ENCODE peak calls at places on chromosomes 3 and 15, in four cellular contexts. K is HepG2, B is K562, Q is GM12878. V is an unnamed sample.

GRCh38 chr3:104547040-104547439 is 819.7 kb upstream of the ALCAM start:
- DNase-seq in K (no peak), B (no peak), Q (no peak), V (no peak)

GRCh38 chr3:124491098-124491497 is 239.2 kb upstream of the UMPS start:
- DNase-seq in K (no peak), B (no peak), Q (no peak), V (no peak)

GRCh38 chr3:60949146-60949545 is 302.1 kb downstream of the FHIT start:
- DNase-seq in K (no peak), B (no peak), Q (no peak), V (no peak)

GRCh38 chr15:64305261-64305660 is 50.7 kb downstream of the CSNK1G1 start:
- DNase-seq in K (no peak), B (no peak), Q (no peak), V (no peak)

GRCh38 chr15:36598529-36599177 is 19.2 kb downstream of the CDIN1 start:
- DNase-seq in K (no peak), B (no peak), Q (no peak), V (no peak)

GRCh38 chr3:185103359-185104127 is 49.3 kb downstream of the C3orf70 start:
- DNase-seq in K (peak; percentile 97), B (no peak), Q (no peak), V (no peak)

GRCh38 chr15:68582236-68582635 is 3.4 kb downstream of the CORO2B start:
- DNase-seq in K (no peak), B (no peak), Q (no peak), V (no peak)

GRCh38 chr3:165753560-165753959 is 83.7 kb downstream of the BCHE start:
- DNase-seq in K (no peak), B (no peak), Q (no peak), V (no peak)

GRCh38 chr3:53155763-53156162 is 5.2 kb upstream of the PRKCD start:
- DNase-seq in K (no peak), B (no peak), Q (no peak), V (no peak)

GRCh38 chr15:90807687-90808086 is 60.7 kb upstream of the FURIN start:
- DNase-seq in K (no peak), B (no peak), Q (no peak), V (no peak)

GRCh38 chr15:58568157-58568571 is 136.4 kb downstream of the LIPC start:
- DNase-seq in K (no peak), B (peak; percentile 25), Q (no peak), V (no peak)

GRCh38 chr3:157354722-157355121 is 81.9 kb upstream of the PTX3 start:
- DNase-seq in K (no peak), B (peak; percentile 16), Q (no peak), V (no peak)

GRCh38 chr3:114994554-114995341 is 152.3 kb downstream of the ZBTB20 start:
- DNase-seq in K (no peak), B (no peak), Q (no peak), V (no peak)

GRCh38 chr3:169354774-169355501 is 308.6 kb downstream of the MECOM start:
- DNase-seq in K (no peak), B (no peak), Q (no peak), V (peak; percentile 17)

GRCh38 chr3:16529264-16529663 is 15.8 kb upstream of the RFTN1 start:
- DNase-seq in K (no peak), B (no peak), Q (no peak), V (no peak)

GRCh38 chr3:107468782-107469181 is 54.0 kb upstream of the BBX start:
- DNase-seq in K (no peak), B (no peak), Q (no peak), V (no peak)

GRCh38 chr3:31356941-31357340 is 175.8 kb upstream of the STT3B start:
- DNase-seq in K (no peak), B (peak; percentile 26), Q (no peak), V (no peak)

GRCh38 chr15:94286581-94286980 is 55.2 kb downstream of the MCTP2 start:
- DNase-seq in K (no peak), B (no peak), Q (no peak), V (peak; percentile 33)

GRCh38 chr3:39707314-39707909 is 102.0 kb upstream of the MYRIP start:
- DNase-seq in K (peak; percentile 13), B (peak; percentile 46), Q (no peak), V (peak; percentile 59)

GRCh38 chr3:188469228-188469885 is 315.4 kb downstream of the LPP start:
- DNase-seq in K (no peak), B (no peak), Q (no peak), V (no peak)

GRCh38 chr3:50435382-50435781 is 68.1 kb downstream of the CACNA2D2 start:
- DNase-seq in K (no peak), B (peak; percentile 24), Q (no peak), V (peak; percentile 73)

GRCh38 chr15:68340711-68341671 is 63.4 kb downstream of the FEM1B start:
- DNase-seq in K (no peak), B (no peak), Q (no peak), V (no peak)

GRCh38 chr15:88447741-88448140 is 19.4 kb downstream of the MRPL46 start:
- DNase-seq in K (no peak), B (no peak), Q (no peak), V (no peak)

GRCh38 chr3:140942221-140943104 is 827 bp downstream of the SLC25A36 start:
- DNase-seq in K (peak; percentile 37), B (peak; percentile 32), Q (no peak), V (peak; percentile 67)

GRCh38 chr3:138945646-138946553 is 1.0 kb downstream of the FOXL2 start:
- DNase-seq in K (no peak), B (peak; percentile 55), Q (no peak), V (peak; percentile 79)

GRCh38 chr3:177396707-177397106 is 199.4 kb upstream of the TBL1XR1 start:
- DNase-seq in K (no peak), B (no peak), Q (no peak), V (peak; percentile 73)

GRCh38 chr3:33718595-33718907 is 497 bp upstream of the CLASP2 start:
- DNase-seq in K (no peak), B (no peak), Q (no peak), V (no peak)

GRCh38 chr3:49900491-49901153 is 3.1 kb downstream of the MST1R start:
- DNase-seq in K (no peak), B (no peak), Q (no peak), V (no peak)

GRCh38 chr15:36468746-36469145 is 110.7 kb upstream of the CDIN1 start:
- DNase-seq in K (no peak), B (no peak), Q (no peak), V (no peak)

GRCh38 chr3:152835311-152836102 is 576 bp downstream of the P2RY1 start:
- DNase-seq in K (no peak), B (peak; percentile 56), Q (no peak), V (peak; percentile 62)

GRCh38 chr3:58001979-58002378 is 6.2 kb upstream of the FLNB start:
- DNase-seq in K (no peak), B (no peak), Q (no peak), V (no peak)

GRCh38 chr3:72728329-72728889 is 119.8 kb downstream of the SHQ1 start:
- DNase-seq in K (peak; percentile 45), B (no peak), Q (no peak), V (no peak)

GRCh38 chr3:15291589-15292541 is 40.5 kb downstream of the SH3BP5 start:
- DNase-seq in K (no peak), B (no peak), Q (peak; percentile 89), V (no peak)

GRCh38 chr3:197426161-197426566 is 127.8 kb upstream of the DLG1 start:
- DNase-seq in K (no peak), B (no peak), Q (no peak), V (peak; percentile 53)

GRCh38 chr3:117473981-117474563 is 764.5 kb downstream of the TUSC7 start:
- DNase-seq in K (no peak), B (no peak), Q (no peak), V (no peak)

GRCh38 chr15:65512807-65513416 is 4.6 kb downstream of the DPP8 start:
- DNase-seq in K (no peak), B (no peak), Q (no peak), V (no peak)
- H3K4me1 ChIP-seq in K (peaks cover 24% of the 10 kb centered on the region), B (peaks cover 6% of the 10 kb centered on the region), Q (peaks cover 3% of the 10 kb centered on the region), V (peaks cover 9% of the 10 kb centered on the region)

GRCh38 chr3:42275217-42275616 is 9.2 kb upstream of the CCK start:
- DNase-seq in K (no peak), B (no peak), Q (no peak), V (no peak)
- TF ChIP-seq CHD2 in K (no peak), B (no peak), Q (no peak), V (no peak)

DNA sequence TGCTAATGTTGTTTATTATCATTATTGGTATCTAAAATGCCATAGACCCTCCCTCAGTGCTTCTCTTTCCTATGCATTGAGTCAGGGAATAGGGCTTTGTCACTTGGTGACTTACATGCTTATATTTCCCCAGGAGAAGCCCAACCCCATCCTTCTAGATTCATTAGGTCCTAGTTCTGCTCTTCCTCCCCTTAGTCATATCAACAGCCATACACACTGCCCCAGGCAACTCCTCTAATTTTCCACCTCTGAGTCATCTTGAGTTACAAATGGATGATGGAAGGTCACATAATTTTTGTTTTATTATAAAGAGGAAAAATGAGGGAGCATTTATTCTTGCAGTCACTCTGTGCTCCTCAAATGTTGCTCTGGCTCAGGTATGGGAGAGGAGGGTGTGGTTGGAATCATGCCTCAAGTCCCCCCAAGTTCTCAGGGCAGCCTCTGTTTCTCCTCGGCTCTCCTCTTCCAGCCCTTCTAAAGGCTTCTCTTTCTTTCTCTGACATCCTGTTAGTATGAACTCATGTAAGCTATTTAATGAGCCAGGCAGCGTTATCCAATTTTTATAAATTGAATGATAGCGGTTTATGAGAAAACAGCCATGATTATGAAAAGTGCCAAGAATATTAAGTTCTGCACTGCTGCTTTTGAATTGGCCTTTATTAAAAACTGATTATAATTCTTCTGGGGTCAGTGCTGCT is 45.6 kb upstream of the FSTL1 start:
- DNase-seq in K (no peak), B (no peak), Q (no peak), V (no peak)
- TF ChIP-seq MXI1 in K (no peak), B (no peak), Q (no peak), V (no peak)

GRCh38 chr3:195539479-195539878 is 3.6 kb downstream of the PPP1R2 start:
- DNase-seq in K (no peak), B (no peak), Q (no peak), V (no peak)

GRCh38 chr3:195542261-195542660 is 864 bp downstream of the PPP1R2 start:
- DNase-seq in K (no peak), B (no peak), Q (no peak), V (peak; percentile 32)

GRCh38 chr3:195540526-195540925 is 2.6 kb downstream of the PPP1R2 start:
- DNase-seq in K (no peak), B (no peak), Q (no peak), V (no peak)

GRCh38 chr3:195537995-195538394 is 5.1 kb downstream of the PPP1R2 start:
- DNase-seq in K (no peak), B (no peak), Q (peak; percentile 68), V (no peak)

GRCh38 chr3:195540031-195540430 is 3.1 kb downstream of the PPP1R2 start:
- DNase-seq in K (no peak), B (no peak), Q (no peak), V (no peak)
- H3K4me1 ChIP-seq in K (peaks cover 50% of the 10 kb centered on the region), B (peaks cover 14% of the 10 kb centered on the region), Q (peaks cover 7% of the 10 kb centered on the region), V (peaks cover 9% of the 10 kb centered on the region)